ENCODE peak calls at places on chromosome 17, in ten cellular contexts. D is non-pigmented ciliary epithelial cell; M is HS-5; B is esophagus squamous epithelium; V is spleen; G is NCI-H146; H is CD8-positive, alpha-beta memory T cell; P is T-helper 2 cell; T is HT1080; S is Caco-2. R is an unnamed sample.

GRCh38 chr17:19386276-19386863 is 620 bp downstream of the MFAP4 start:
- DNase-seq in D (no peak), M (peak), B (no peak), V (peak), G (no peak), H (no peak), P (no peak), T (peak), S (no peak), R (peak)

GRCh38 chr17:39653662-39654331 is 11.4 kb upstream of the TCAP start:
- DNase-seq in D (no peak), M (no peak), B (no peak), V (peak), G (peak), H (peak), P (peak), T (peak), S (peak), R (peak)

GRCh38 chr17:45341389-45342158 is 24.8 kb upstream of the MAP3K14 start:
- DNase-seq in D (peak), M (peak), B (no peak), V (peak), G (peak), H (no peak), P (no peak), T (peak), S (peak), R (peak)

GRCh38 chr17:63961355-63962207 is 11.1 kb downstream of the SCN4A start:
- DNase-seq in D (no peak), M (no peak), B (no peak), V (no peak), G (peak), H (peak), P (no peak), T (peak), S (peak), R (peak)

GRCh38 chr17:19312406-19312805 is 50.1 kb downstream of the B9D1 start:
- DNase-seq in D (no peak), M (no peak), B (no peak), V (peak), G (no peak), H (no peak), P (no peak), T (no peak), S (no peak), R (no peak)

GRCh38 chr17:74116087-74116717 is 87.3 kb upstream of the RPL38 start:
- DNase-seq in D (no peak), M (no peak), B (no peak), V (peak), G (peak), H (no peak), P (no peak), T (no peak), S (no peak), R (no peak)

GRCh38 chr17:79793924-79794304 is 3.0 kb downstream of the CBX8 start:
- DNase-seq in D (no peak), M (no peak), B (no peak), V (no peak), G (no peak), H (no peak), P (no peak), T (no peak), S (no peak), R (no peak)

GRCh38 chr17:15457723-15458094 is 9.7 kb downstream of the CDRT4 start:
- DNase-seq in D (no peak), M (no peak), B (no peak), V (no peak), G (no peak), H (no peak), P (no peak), T (no peak), S (no peak), R (peak)

GRCh38 chr17:45261577-45262515 is at the start of gene SPATA32:
- DNase-seq in D (no peak), M (no peak), B (no peak), V (peak), G (no peak), H (peak), P (peak), T (peak), S (no peak), R (peak)

GRCh38 chr17:45353047-45353446 is 36.2 kb upstream of the MAP3K14 start:
- DNase-seq in D (no peak), M (no peak), B (no peak), V (peak), G (no peak), H (no peak), P (no peak), T (peak), S (no peak), R (no peak)

GRCh38 chr17:10357768-10358167 is 15.0 kb downstream of the MYH13 start:
- DNase-seq in D (no peak), M (no peak), B (no peak), V (no peak), G (peak), H (peak), P (no peak), T (no peak), S (peak), R (no peak)

GRCh38 chr17:61416540-61417363 is 17.1 kb downstream of the TBX2 start:
- DNase-seq in D (no peak), M (peak), B (no peak), V (peak), G (peak), H (peak), P (peak), T (peak), S (peak), R (peak)

GRCh38 chr17:73096866-73097265 is 4.4 kb upstream of the SLC39A11 start:
- DNase-seq in D (no peak), M (no peak), B (no peak), V (no peak), G (no peak), H (no peak), P (no peak), T (peak), S (no peak), R (peak)

R was measured in tibial artery.